ENCODE peak calls at places on chromosomes 12 and 14, in seven cellular contexts. G is hepatocyte, K is GM23248, V is GM23338, E is PC-3, L is SK-N-SH, J is MM.1S. Q is an unnamed sample.

GRCh38 chr12:96233941-96234461 is 39.8 kb downstream of the ELK3 start:
- DNase-seq in G (peak), K (peak), V (no peak), E (no peak), L (peak), J (no peak), Q (no peak)

GRCh38 chr12:56256326-56256960 is 1.7 kb downstream of the ANKRD52 start:
- DNase-seq in G (no peak), K (peak), V (peak), E (peak), L (no peak), J (no peak), Q (peak)

GRCh38 chr12:47111392-47111778 is 31.6 kb upstream of the AMIGO2 start:
- DNase-seq in G (no peak), K (no peak), V (no peak), E (no peak), L (no peak), J (peak), Q (no peak)

GRCh38 chr14:64734990-64735389 is 30.8 kb downstream of the PLEKHG3 start:
- DNase-seq in G (no peak), K (no peak), V (no peak), E (no peak), L (no peak), J (no peak), Q (no peak)

GRCh38 chr14:54828031-54828430 is 74.6 kb downstream of the GCH1 start:
- DNase-seq in G (no peak), K (no peak), V (no peak), E (no peak), L (no peak), J (no peak), Q (no peak)

GRCh38 chr12:990308-990648 is 745 bp upstream of the ERC1 start:
- DNase-seq in G (peak), K (peak), V (peak), E (peak), L (no peak), J (peak), Q (peak)

GRCh38 chr14:75518625-75519024 is 3.6 kb upstream of the BATF start:
- DNase-seq in G (no peak), K (peak), V (peak), E (peak), L (no peak), J (peak), Q (peak)

GRCh38 chr14:75205586-75205985 is 29.2 kb upstream of the TMED10 start:
- DNase-seq in G (no peak), K (peak), V (no peak), E (peak), L (no peak), J (no peak), Q (no peak)

GRCh38 chr12:2501464-2502181 is 293.1 kb upstream of the FKBP4 start:
- DNase-seq in G (no peak), K (no peak), V (no peak), E (no peak), L (no peak), J (no peak), Q (no peak)

GRCh38 chr12:113850309-113851056 is 115.6 kb downstream of the RBM19 start:
- DNase-seq in G (no peak), K (no peak), V (no peak), E (no peak), L (no peak), J (no peak), Q (no peak)

GRCh38 chr14:69711471-69712216 is 55.3 kb upstream of the SRSF5 start:
- DNase-seq in G (no peak), K (no peak), V (no peak), E (no peak), L (no peak), J (no peak), Q (no peak)

GRCh38 chr12:30308010-30308717 is 387.5 kb downstream of the IPO8 start:
- DNase-seq in G (no peak), K (no peak), V (no peak), E (no peak), L (no peak), J (no peak), Q (no peak)

DNA sequence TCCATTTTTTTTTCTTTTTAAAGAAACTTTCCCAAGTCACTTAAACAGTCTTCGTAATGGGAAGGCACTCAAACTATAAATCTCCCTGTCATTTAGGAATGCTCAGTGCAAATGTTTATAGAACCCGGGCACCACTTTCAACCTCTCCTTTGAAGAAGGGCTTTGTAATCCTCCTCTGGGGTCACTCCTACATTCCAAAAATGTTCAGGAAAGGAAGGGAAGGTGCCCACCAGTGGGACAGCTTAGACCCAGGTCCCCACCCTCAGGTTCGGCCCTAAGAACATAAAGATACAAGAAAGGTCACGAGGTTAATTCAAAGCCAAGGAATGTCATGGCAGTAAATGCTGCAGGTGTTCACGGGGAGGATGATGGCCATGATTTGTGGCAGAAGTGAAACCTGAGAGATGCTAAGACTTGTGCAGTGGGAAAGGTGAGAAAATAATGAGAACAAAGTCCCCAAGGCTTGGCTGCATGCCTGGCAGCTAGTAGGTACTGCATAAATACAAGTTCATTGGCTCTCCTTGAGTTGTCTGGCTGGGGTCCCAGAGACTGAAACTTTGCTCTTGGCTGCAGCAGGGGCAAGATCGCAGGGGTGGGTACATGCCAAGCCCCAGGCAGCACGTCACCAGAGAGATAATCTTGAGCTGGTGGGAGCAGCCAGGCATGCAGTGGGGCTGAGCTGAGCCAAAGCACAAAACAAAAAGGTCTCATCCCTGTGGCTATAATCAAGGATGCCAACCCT is 21.1 kb downstream of the KRT18 start:
- DNase-seq in G (peak), K (no peak), V (no peak), E (peak), L (no peak), J (no peak), Q (no peak)
- TF ChIP-seq EZH2phosphoT487 in G (no peak), K (no peak), V (no peak), E (no peak), L (no peak), J (no peak), Q (no peak)

DNA sequence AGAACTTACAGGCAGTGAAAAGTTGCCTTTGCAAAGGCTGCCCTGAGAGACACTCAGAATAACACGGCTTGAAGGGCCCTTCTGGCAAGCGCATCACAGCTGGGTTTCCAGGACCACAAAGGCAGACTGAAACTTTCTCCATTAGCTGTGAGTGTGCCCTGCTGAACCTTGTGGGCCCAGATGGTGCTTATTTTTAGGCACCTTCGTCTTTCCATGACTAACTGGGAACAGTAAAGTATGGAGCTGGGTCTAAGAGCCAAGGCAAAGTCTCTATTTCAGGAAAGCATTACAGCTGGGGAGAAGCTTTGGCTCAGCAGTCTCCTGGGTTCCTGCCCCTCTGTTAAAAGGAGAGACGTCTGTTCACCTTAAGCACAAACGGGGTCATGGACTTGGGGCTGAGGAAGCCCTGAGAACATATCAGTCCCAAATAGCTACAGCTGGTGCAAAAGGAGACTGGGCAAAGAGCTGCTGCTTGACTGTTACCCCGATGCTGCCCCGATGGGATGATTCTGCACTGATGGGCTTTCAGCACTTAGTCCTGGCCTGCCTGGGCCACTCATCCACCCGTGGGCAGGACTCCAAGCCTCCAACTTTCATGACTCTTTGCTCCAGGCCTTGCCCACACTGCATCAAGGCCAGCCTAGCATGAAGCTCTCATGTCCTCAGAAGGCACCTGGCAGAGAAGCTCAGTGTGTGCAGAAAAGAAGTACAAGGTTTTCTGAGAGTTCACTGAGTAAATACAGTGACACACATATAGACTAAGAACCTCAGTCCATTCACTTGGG is 248.3 kb downstream of the PHLDA1 start:
- DNase-seq in G (no peak), K (peak), V (no peak), E (no peak), L (no peak), J (peak), Q (no peak)
- TF ChIP-seq EZH2phosphoT487 in G (no peak), K (no peak), V (no peak), E (no peak), L (no peak), J (no peak), Q (no peak)

GRCh38 chr14:106506901-106507305 is 980.5 kb downstream of the TMEM121 start:
- DNase-seq in G (no peak), K (no peak), V (no peak), E (no peak), L (no peak), J (no peak), Q (no peak)

GRCh38 chr14:106507354-106507753 is 981.0 kb downstream of the TMEM121 start:
- DNase-seq in G (no peak), K (no peak), V (no peak), E (no peak), L (no peak), J (no peak), Q (no peak)

GRCh38 chr14:106500571-106500970 is 974.2 kb downstream of the TMEM121 start:
- DNase-seq in G (no peak), K (no peak), V (no peak), E (no peak), L (no peak), J (no peak), Q (no peak)

DNA sequence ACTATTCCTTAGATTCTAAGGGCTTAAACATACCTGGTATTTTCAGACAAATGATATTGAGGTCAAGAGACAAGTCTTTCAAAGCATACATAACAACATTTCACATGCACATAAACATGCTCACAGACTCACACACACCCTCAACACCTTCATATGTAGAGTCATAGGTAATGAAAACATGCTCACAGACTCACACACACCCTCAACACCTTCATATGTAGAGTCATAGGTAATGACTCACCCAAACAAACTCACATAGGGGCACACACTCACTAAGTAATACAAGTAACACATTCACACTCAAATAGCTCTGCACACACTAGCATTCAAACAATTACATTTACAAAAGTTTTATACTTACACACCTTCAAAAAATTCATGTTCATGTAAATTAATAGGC is 975.5 kb downstream of the TMEM121 start:
- DNase-seq in G (no peak), K (no peak), V (no peak), E (no peak), L (no peak), J (no peak), Q (no peak)
- TF ChIP-seq EZH2phosphoT487 in G (no peak), K (no peak), V (no peak), E (no peak), L (no peak), J (no peak), Q (no peak)

GRCh38 chr12:105348142-105348541 is 17.7 kb downstream of the C12orf75 start:
- DNase-seq in G (no peak), K (no peak), V (no peak), E (no peak), L (no peak), J (no peak), Q (no peak)
- TF ChIP-seq EZH2phosphoT487 in G (no peak), K (no peak), V (no peak), E (no peak), L (no peak), J (no peak), Q (no peak)

DNA sequence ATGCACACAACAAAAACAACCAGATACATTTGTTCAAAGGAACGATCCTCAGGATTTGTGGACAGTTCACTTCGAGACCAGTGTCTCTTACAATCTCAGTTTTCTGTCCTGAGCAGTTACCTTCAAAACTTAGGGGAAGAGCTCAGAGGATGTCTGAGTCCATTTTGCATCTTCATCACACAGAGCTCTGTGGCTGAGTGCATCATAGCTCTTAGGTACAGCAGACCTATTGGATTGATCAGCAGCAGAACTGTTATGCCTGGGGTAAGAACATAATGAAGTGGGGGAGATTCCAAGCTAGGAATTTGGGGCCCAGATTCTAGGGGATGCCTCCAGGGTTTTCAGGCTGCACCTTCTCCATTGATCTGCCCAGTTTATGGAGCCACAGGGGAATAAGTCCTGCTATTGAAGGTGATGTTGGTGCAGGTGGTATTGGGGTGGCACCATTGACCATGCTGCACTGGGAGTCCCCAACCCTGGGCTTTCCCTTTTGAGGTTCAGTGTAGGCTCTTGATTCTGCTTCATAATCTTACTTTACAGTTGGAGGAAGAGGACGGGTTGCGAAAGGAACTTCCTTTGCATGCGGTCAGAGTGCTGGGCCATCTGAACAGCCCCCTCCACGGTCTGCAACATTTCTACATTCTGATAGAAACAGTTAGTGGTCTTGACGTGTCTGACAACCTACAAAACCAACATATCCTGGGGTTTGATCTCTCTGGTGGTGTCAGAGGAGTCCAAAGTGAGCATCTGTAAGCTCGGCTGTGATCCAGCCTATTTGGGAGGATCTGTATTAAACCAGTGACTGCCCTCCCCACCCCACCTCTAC is 112.8 kb downstream of the CHST11 start:
- DNase-seq in G (no peak), K (no peak), V (no peak), E (no peak), L (no peak), J (peak), Q (no peak)
- TF ChIP-seq EZH2phosphoT487 in G (no peak), K (no peak), V (no peak), E (no peak), L (no peak), J (no peak), Q (no peak)

GRCh38 chr14:94480809-94481208 is 4.8 kb upstream of the SERPINA9 start:
- DNase-seq in G (peak), K (peak), V (no peak), E (no peak), L (no peak), J (no peak), Q (no peak)
- TF ChIP-seq EZH2phosphoT487 in G (no peak), K (no peak), V (no peak), E (no peak), L (no peak), J (no peak), Q (no peak)

GRCh38 chr14:103093856-103094405 is 594 bp upstream of the EXOC3L4 start:
- DNase-seq in G (no peak), K (no peak), V (no peak), E (no peak), L (no peak), J (no peak), Q (no peak)
- TF ChIP-seq EZH2phosphoT487 in G (no peak), K (no peak), V (no peak), E (no peak), L (no peak), J (no peak), Q (no peak)

GRCh38 chr12:99627459-99627858 is 20.1 kb upstream of the GARIN6 start:
- DNase-seq in G (no peak), K (no peak), V (no peak), E (no peak), L (no peak), J (no peak), Q (no peak)
- TF ChIP-seq EZH2phosphoT487 in G (no peak), K (no peak), V (no peak), E (no peak), L (no peak), J (no peak), Q (no peak)

GRCh38 chr14:104867371-104868059 is 2.4 kb downstream of the CEP170B start:
- DNase-seq in G (no peak), K (peak), V (no peak), E (no peak), L (no peak), J (no peak), Q (no peak)

GRCh38 chr14:104864267-104865068 is 600 bp upstream of the CEP170B start:
- DNase-seq in G (peak), K (peak), V (peak), E (peak), L (no peak), J (no peak), Q (peak)

GRCh38 chr14:104866451-104867370 is 1.6 kb downstream of the CEP170B start:
- DNase-seq in G (peak), K (peak), V (no peak), E (no peak), L (no peak), J (no peak), Q (peak)

GRCh38 chr14:104865069-104865630 is at the start of gene CEP170B:
- DNase-seq in G (peak), K (peak), V (peak), E (peak), L (peak), J (peak), Q (peak)

GRCh38 chr14:104865631-104866441 is 768 bp downstream of the CEP170B start:
- DNase-seq in G (peak), K (peak), V (peak), E (peak), L (peak), J (no peak), Q (peak)
- TF ChIP-seq EZH2phosphoT487 in G (no peak), K (no peak), V (no peak), E (no peak), L (no peak), J (no peak), Q (no peak)